ENCODE peak calls at places on chromosomes 12 and 14, in four cellular contexts. A is HL-60, J is GM12878, X is K562. W is an unnamed sample.
A peak's percentile ranks its signal among the peaks of the same experiment; 100 is the strongest.

GRCh38 chr12:26121841-26122680 is 2.8 kb downstream of the BHLHE41 start:
- DNase-seq in A (no peak), X (peak; percentile 31), J (no peak), W (no peak)

GRCh38 chr12:2769866-2770533 is 24.8 kb upstream of the FKBP4 start:
- DNase-seq in X (no peak), J (no peak), A (no peak), W (no peak)

GRCh38 chr14:103020271-103020910 is 37.0 kb downstream of the CDC42BPB start:
- DNase-seq in X (no peak), J (no peak), A (no peak), W (no peak)

GRCh38 chr12:41940571-41940970 is 204.1 kb downstream of the GXYLT1 start:
- DNase-seq in X (no peak), A (no peak), J (no peak), W (no peak)

GRCh38 chr14:71538949-71539659 is 393.1 kb upstream of the RGS6 start:
- DNase-seq in X (no peak), A (no peak), J (no peak), W (no peak)

GRCh38 chr14:64812412-64812811 is 67.3 kb downstream of the SPTB start:
- DNase-seq in J (no peak), X (no peak), A (no peak), W (no peak)

GRCh38 chr14:56004807-56005579 is 113.2 kb upstream of the PELI2 start:
- DNase-seq in X (peak; percentile 28), A (no peak), J (peak; percentile 15), W (no peak)

GRCh38 chr14:93332032-93332852 is 594 bp downstream of the BTBD7 start:
- DNase-seq in X (peak; percentile 65), J (no peak), A (peak; percentile 49), W (peak; percentile 37)

GRCh38 chr12:111011999-111012600 is 91.7 kb upstream of the MYL2 start:
- DNase-seq in A (no peak), X (no peak), J (no peak), W (no peak)

GRCh38 chr14:42490536-42490935 is 883.9 kb downstream of the LRFN5 start:
- DNase-seq in J (no peak), A (no peak), X (no peak), W (no peak)

GRCh38 chr12:32402170-32402569 is 2.8 kb downstream of the FGD4 start:
- DNase-seq in A (no peak), J (no peak), X (no peak), W (no peak)

GRCh38 chr12:7961395-7962188 is 25.6 kb upstream of the SLC2A3 start:
- DNase-seq in J (no peak), X (no peak), A (no peak), W (no peak)

GRCh38 chr14:92651793-92652382 is 96.5 kb downstream of the LGMN start:
- DNase-seq in J (no peak), A (peak; percentile 74), X (no peak), W (no peak)

GRCh38 chr12:48956279-48957140 is 777 bp downstream of the ARF3 start:
- DNase-seq in J (peak; percentile 59), X (peak; percentile 94), A (peak; percentile 92), W (no peak)

GRCh38 chr12:111103583-111103982 is 183.2 kb upstream of the MYL2 start:
- DNase-seq in X (no peak), A (no peak), J (no peak), W (no peak)

GRCh38 chr12:121294151-121294889 is 2.2 kb downstream of the CAMKK2 start:
- DNase-seq in X (no peak), A (no peak), J (no peak), W (no peak)

GRCh38 chr12:40222247-40222646 is 2.5 kb upstream of the LRRK2 start:
- DNase-seq in A (peak; percentile 57), X (no peak), J (no peak), W (no peak)

GRCh38 chr12:90100619-90101018 is 392.0 kb upstream of the ATP2B1 start:
- DNase-seq in X (no peak), J (no peak), A (no peak), W (no peak)

GRCh38 chr12:90102957-90103652 is 394.5 kb upstream of the ATP2B1 start:
- DNase-seq in X (peak; percentile 21), J (peak; percentile 24), A (no peak), W (no peak)

GRCh38 chr12:90099288-90099687 is 390.6 kb upstream of the ATP2B1 start:
- DNase-seq in J (no peak), X (no peak), A (no peak), W (no peak)

GRCh38 chr12:90098132-90098779 is 389.6 kb upstream of the ATP2B1 start:
- DNase-seq in A (no peak), J (no peak), X (no peak), W (no peak)
- TF ChIP-seq SPI1 in A (no peak), J (no peak), X (no peak), W (no peak)

GRCh38 chr12:109618091-109618490 is 44.5 kb downstream of the MVK start:
- DNase-seq in X (no peak), A (no peak), J (no peak), W (no peak)
- TF ChIP-seq SPI1 in X (no peak), A (no peak), J (no peak), W (no peak)

DNA sequence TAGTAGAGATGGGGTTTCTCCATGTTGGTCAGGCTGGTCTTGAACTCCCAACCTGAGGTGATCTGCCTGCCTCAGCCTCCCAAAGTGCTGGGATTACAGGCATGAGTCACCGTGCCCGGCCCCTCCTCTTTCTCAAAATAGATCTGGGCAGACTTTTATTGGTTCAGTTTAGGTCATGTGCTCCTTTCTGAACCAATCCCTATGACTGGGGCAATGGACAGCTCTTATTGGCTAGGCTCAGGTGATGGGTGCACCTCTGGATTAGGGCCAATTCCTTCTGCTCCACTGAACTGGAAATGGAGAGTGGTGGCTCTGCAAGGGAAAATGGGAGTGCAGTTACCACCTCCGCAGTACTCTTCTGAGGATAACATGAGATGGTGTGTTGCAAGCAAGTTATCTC is 6.2 kb upstream of the ATP6V0A2 start:
- DNase-seq in J (no peak), X (peak; percentile 38), A (no peak), W (no peak)
- TF ChIP-seq SPI1 in J (no peak), X (no peak), A (no peak), W (no peak)

DNA sequence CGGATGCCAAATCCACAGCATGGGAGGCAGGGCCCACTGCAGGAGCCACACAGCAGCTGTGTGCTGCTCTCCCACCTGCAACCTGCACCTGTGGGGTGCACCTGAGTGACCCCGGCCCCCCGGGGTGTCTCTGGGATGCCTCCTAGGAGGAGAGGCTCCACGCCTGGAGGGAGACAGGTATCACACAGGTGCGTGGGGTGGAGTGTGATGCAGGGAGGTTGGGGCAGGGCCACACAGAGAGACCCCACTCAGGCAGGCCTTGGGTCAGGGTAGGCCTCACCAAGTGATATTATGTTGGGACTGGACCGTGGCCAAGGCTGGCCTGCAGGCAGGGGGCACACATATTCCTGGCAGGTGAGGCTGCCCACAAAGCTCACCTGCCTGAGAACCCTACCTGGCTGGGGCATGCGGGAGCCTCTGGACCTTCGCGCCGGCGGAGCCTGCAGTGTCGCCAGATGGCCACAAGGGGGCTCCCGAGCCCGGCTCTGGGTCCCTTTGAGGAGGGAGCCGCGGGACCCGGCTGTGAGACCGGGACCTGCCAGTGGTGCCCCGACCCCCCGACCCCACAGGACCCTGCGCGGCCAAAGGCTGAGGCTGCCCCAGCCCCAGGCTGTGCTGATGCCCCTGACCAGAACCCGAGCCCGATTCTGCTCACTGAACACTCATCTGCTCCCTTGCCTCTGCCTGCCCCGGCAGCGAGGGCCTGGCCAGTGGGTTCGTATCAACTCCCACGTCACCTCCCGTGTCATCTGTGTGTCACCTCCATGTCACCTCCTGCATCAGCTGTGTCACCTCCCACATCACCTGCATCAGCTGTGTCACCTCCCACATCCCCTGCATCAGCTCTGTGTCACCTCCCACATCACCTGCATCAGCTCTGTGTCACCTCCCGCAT is 11.4 kb downstream of the TMEM121 start:
- DNase-seq in A (no peak), J (no peak), X (peak; percentile 60), W (peak; percentile 96)
- TF ChIP-seq SPI1 in A (no peak), J (no peak), X (no peak), W (no peak)

GRCh38 chr12:52053570-52054209 is 2.4 kb downstream of the NR4A1 start:
- DNase-seq in A (no peak), J (no peak), X (no peak), W (no peak)
- TF ChIP-seq SPI1 in A (no peak), J (no peak), X (no peak), W (no peak)

GRCh38 chr14:105862581-105863239 is 336.3 kb downstream of the TMEM121 start:
- DNase-seq in J (no peak), A (no peak), X (no peak), W (peak; percentile 12)
- TF ChIP-seq SPI1 in J (no peak), A (no peak), X (no peak), W (no peak)

DNA sequence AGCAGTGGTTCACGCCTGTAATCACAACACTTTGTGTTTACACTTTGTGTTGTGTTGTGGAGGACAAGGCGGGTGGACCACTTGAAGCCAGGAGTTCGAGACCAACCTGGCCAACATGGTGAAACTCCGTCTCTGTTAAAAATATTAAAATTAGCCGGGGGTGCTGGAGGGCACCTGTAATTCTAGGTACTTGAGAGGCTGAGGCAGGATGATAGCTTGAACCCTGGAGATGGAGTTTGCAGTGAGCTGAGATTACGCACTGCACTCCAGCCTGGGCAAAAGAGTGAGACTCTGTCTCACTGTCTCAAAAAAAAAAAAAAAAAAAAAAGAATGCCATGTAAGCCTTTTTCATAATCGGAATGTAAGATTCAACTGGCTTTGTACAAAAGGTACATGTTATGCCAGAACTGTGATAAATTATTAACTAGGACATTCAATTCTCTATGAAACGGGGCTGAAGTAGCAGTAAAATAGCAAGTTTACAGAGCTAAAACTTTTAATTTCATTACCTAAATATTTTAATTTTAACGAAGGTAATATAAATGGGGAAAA is 13.9 kb upstream of the PITPNM2 start:
- DNase-seq in J (no peak), A (no peak), X (no peak), W (no peak)
- TF ChIP-seq SPI1 in J (no peak), A (no peak), X (no peak), W (no peak)

GRCh38 chr12:116892318-116892717 is 11.1 kb upstream of the HRK start:
- DNase-seq in J (no peak), X (peak; percentile 45), A (no peak), W (no peak)
- TF ChIP-seq SPI1 in J (no peak), X (no peak), A (no peak), W (no peak)

W was measured in GM12891.